ENCODE peak calls at places on chromosome 3, in five cellular contexts. H, Q, J, V and X are unnamed samples.

GRCh38 chr3:120418446-120418845 is 32.3 kb downstream of the FSTL1 start:
- DNase-seq in H (no peak), Q (no peak), J (no peak), V (no peak), X (no peak)

GRCh38 chr3:170701696-170702678 is 116.1 kb upstream of the SLC7A14 start:
- DNase-seq in H (no peak), Q (no peak), J (no peak), V (no peak), X (no peak)

GRCh38 chr3:46717447-46718231 is at the start of gene PRSS50:
- DNase-seq in H (no peak), Q (no peak), J (peak; percentile 68), V (no peak), X (no peak)

GRCh38 chr3:186540444-186541226 is 3.5 kb downstream of the CRYGS start:
- DNase-seq in H (peak; percentile 79), Q (peak; percentile 80), J (no peak), V (peak; percentile 57), X (peak; percentile 34)

GRCh38 chr3:107999215-107999775 is 91.5 kb downstream of the CD47 start:
- DNase-seq in H (peak; percentile 63), Q (no peak), J (no peak), V (peak; percentile 15), X (no peak)

GRCh38 chr3:141499965-141500364 is 13.1 kb downstream of the RASA2 start:
- DNase-seq in H (no peak), Q (no peak), J (no peak), V (no peak), X (no peak)

GRCh38 chr3:192870785-192871184 is 46.9 kb downstream of the MB21D2 start:
- DNase-seq in H (no peak), Q (no peak), J (no peak), V (no peak), X (no peak)

GRCh38 chr3:40923130-40923529 is 276.2 kb upstream of the CTNNB1 start:
- DNase-seq in H (peak; percentile 13), Q (no peak), J (no peak), V (no peak), X (no peak)

GRCh38 chr3:133574260-133574881 is 885 bp downstream of the CDV3 start:
- DNase-seq in H (no peak), Q (peak; percentile 84), J (peak; percentile 83), V (no peak), X (no peak)

GRCh38 chr3:177527182-177527581 is 329.9 kb upstream of the TBL1XR1 start:
- DNase-seq in H (no peak), Q (no peak), J (no peak), V (no peak), X (no peak)

GRCh38 chr3:39910828-39911464 is 101.5 kb downstream of the MYRIP start:
- DNase-seq in H (no peak), Q (no peak), J (no peak), V (no peak), X (no peak)

GRCh38 chr3:114848643-114849350 is 298.3 kb downstream of the ZBTB20 start:
- DNase-seq in H (no peak), Q (no peak), J (no peak), V (no peak), X (no peak)

GRCh38 chr3:159947220-159947619 is 41.4 kb upstream of the IL12A start:
- DNase-seq in H (peak; percentile 80), Q (no peak), J (no peak), V (no peak), X (no peak)

GRCh38 chr3:13217736-13218540 is 144.7 kb upstream of the IQSEC1 start:
- DNase-seq in H (peak; percentile 97), Q (no peak), J (no peak), V (peak; percentile 43), X (no peak)

GRCh38 chr3:141422961-141423582 is 54.8 kb downstream of the ZBTB38 start:
- DNase-seq in H (no peak), Q (no peak), J (no peak), V (no peak), X (no peak)

GRCh38 chr3:143763568-143764162 is 84.6 kb downstream of the SLC9A9 start:
- DNase-seq in H (peak; percentile 18), Q (no peak), J (no peak), V (no peak), X (no peak)

GRCh38 chr3:160685144-160685766 is 8.3 kb downstream of the ARL14 start:
- DNase-seq in H (no peak), Q (no peak), J (no peak), V (no peak), X (no peak)